ENCODE peak calls at places on chromosomes 1 and 21, in seven cellular contexts. One of them, this sample, is unnamed.

GRCh38 chr1:202242080-202242419 is 48.5 kb downstream of the LGR6 start:
- DNase-seq in iPS-NIHi11: no peak
- DNase-seq in non-pigmented ciliary epithelial cell: no peak
- DNase-seq in A549: no peak
- DNase-seq in nephron progenitor cell: no peak
- DNase-seq in hepatocyte: no peak
- DNase-seq in NCI-H82: no peak
- DNase-seq in this sample: no peak

GRCh38 chr1:17527036-17527914 is 12.2 kb upstream of the ARHGEF10L start:
- DNase-seq in NCI-H82: peak
- DNase-seq in iPS-NIHi11: no peak
- DNase-seq in A549: peak
- DNase-seq in hepatocyte: peak
- DNase-seq in nephron progenitor cell: no peak
- DNase-seq in non-pigmented ciliary epithelial cell: no peak
- DNase-seq in this sample: no peak

GRCh38 chr1:64186138-64186897 is 17.1 kb upstream of the UBE2U start:
- DNase-seq in NCI-H82: no peak
- DNase-seq in hepatocyte: no peak
- DNase-seq in iPS-NIHi11: no peak
- DNase-seq in non-pigmented ciliary epithelial cell: no peak
- DNase-seq in nephron progenitor cell: no peak
- DNase-seq in A549: no peak
- DNase-seq in this sample: no peak

GRCh38 chr1:161887724-161888287 is 121.7 kb downstream of the ATF6 start:
- DNase-seq in nephron progenitor cell: no peak
- DNase-seq in NCI-H82: no peak
- DNase-seq in A549: no peak
- DNase-seq in hepatocyte: no peak
- DNase-seq in iPS-NIHi11: no peak
- DNase-seq in non-pigmented ciliary epithelial cell: no peak
- DNase-seq in this sample: no peak

GRCh38 chr1:167465018-167465417 is 53.3 kb downstream of the CD247 start:
- DNase-seq in non-pigmented ciliary epithelial cell: no peak
- DNase-seq in hepatocyte: no peak
- DNase-seq in A549: no peak
- DNase-seq in iPS-NIHi11: no peak
- DNase-seq in nephron progenitor cell: no peak
- DNase-seq in NCI-H82: no peak
- DNase-seq in this sample: no peak

GRCh38 chr1:59041878-59042277 is 255.0 kb upstream of the FGGY start:
- DNase-seq in non-pigmented ciliary epithelial cell: no peak
- DNase-seq in NCI-H82: no peak
- DNase-seq in A549: no peak
- DNase-seq in iPS-NIHi11: no peak
- DNase-seq in hepatocyte: no peak
- DNase-seq in nephron progenitor cell: no peak
- DNase-seq in this sample: no peak

GRCh38 chr1:230327892-230328284 is 98.2 kb downstream of the PGBD5 start:
- DNase-seq in hepatocyte: no peak
- DNase-seq in nephron progenitor cell: no peak
- DNase-seq in NCI-H82: no peak
- DNase-seq in A549: peak
- DNase-seq in iPS-NIHi11: no peak
- DNase-seq in non-pigmented ciliary epithelial cell: no peak
- DNase-seq in this sample: no peak

GRCh38 chr1:218660678-218661053 is 315.5 kb downstream of the TGFB2 start:
- DNase-seq in A549: peak
- DNase-seq in iPS-NIHi11: no peak
- DNase-seq in nephron progenitor cell: no peak
- DNase-seq in hepatocyte: peak
- DNase-seq in non-pigmented ciliary epithelial cell: no peak
- DNase-seq in NCI-H82: no peak
- DNase-seq in this sample: no peak

GRCh38 chr21:39141502-39141901 is 41.7 kb downstream of the PSMG1 start:
- DNase-seq in A549: no peak
- DNase-seq in iPS-NIHi11: no peak
- DNase-seq in hepatocyte: no peak
- DNase-seq in non-pigmented ciliary epithelial cell: no peak
- DNase-seq in nephron progenitor cell: no peak
- DNase-seq in NCI-H82: peak
- DNase-seq in this sample: peak

GRCh38 chr1:17525996-17526686 is 13.4 kb upstream of the ARHGEF10L start:
- DNase-seq in iPS-NIHi11: no peak
- DNase-seq in A549: no peak
- DNase-seq in nephron progenitor cell: no peak
- DNase-seq in hepatocyte: no peak
- DNase-seq in non-pigmented ciliary epithelial cell: no peak
- DNase-seq in NCI-H82: no peak
- DNase-seq in this sample: no peak

GRCh38 chr1:21775542-21775899 is 7.4 kb downstream of the USP48 start:
- DNase-seq in non-pigmented ciliary epithelial cell: no peak
- DNase-seq in iPS-NIHi11: no peak
- DNase-seq in nephron progenitor cell: no peak
- DNase-seq in NCI-H82: no peak
- DNase-seq in hepatocyte: no peak
- DNase-seq in A549: no peak
- DNase-seq in this sample: no peak

GRCh38 chr1:33615546-33615945 is 143.1 kb downstream of the ZSCAN20 start:
- DNase-seq in hepatocyte: no peak
- DNase-seq in NCI-H82: no peak
- DNase-seq in iPS-NIHi11: no peak
- DNase-seq in non-pigmented ciliary epithelial cell: no peak
- DNase-seq in A549: no peak
- DNase-seq in nephron progenitor cell: no peak
- DNase-seq in this sample: no peak

GRCh38 chr1:230142608-230143209 is 75.7 kb downstream of the GALNT2 start:
- DNase-seq in iPS-NIHi11: no peak
- DNase-seq in non-pigmented ciliary epithelial cell: no peak
- DNase-seq in A549: no peak
- DNase-seq in nephron progenitor cell: no peak
- DNase-seq in NCI-H82: no peak
- DNase-seq in hepatocyte: no peak
- DNase-seq in this sample: no peak

GRCh38 chr1:243343970-243344749 is 88.3 kb downstream of the SDCCAG8 start:
- DNase-seq in non-pigmented ciliary epithelial cell: no peak
- DNase-seq in A549: peak
- DNase-seq in nephron progenitor cell: peak
- DNase-seq in hepatocyte: peak
- DNase-seq in NCI-H82: peak
- DNase-seq in iPS-NIHi11: peak
- DNase-seq in this sample: no peak

GRCh38 chr1:52706136-52706670 is 8.1 kb upstream of the COA7 start:
- DNase-seq in NCI-H82: no peak
- DNase-seq in iPS-NIHi11: no peak
- DNase-seq in hepatocyte: no peak
- DNase-seq in non-pigmented ciliary epithelial cell: no peak
- DNase-seq in A549: no peak
- DNase-seq in nephron progenitor cell: no peak
- DNase-seq in this sample: no peak

GRCh38 chr1:32249831-32250525 is 1.1 kb upstream of the LCK start:
- DNase-seq in hepatocyte: peak
- DNase-seq in A549: no peak
- DNase-seq in iPS-NIHi11: peak
- DNase-seq in non-pigmented ciliary epithelial cell: no peak
- DNase-seq in nephron progenitor cell: peak
- DNase-seq in NCI-H82: no peak
- DNase-seq in this sample: no peak

GRCh38 chr1:98403981-98404380 is 257.5 kb upstream of the SNX7 start:
- DNase-seq in iPS-NIHi11: no peak
- DNase-seq in non-pigmented ciliary epithelial cell: no peak
- DNase-seq in A549: no peak
- DNase-seq in NCI-H82: no peak
- DNase-seq in nephron progenitor cell: no peak
- DNase-seq in hepatocyte: no peak
- DNase-seq in this sample: no peak

GRCh38 chr21:38712076-38712475 is 93.7 kb upstream of the ETS2 start:
- DNase-seq in non-pigmented ciliary epithelial cell: no peak
- DNase-seq in iPS-NIHi11: peak
- DNase-seq in hepatocyte: peak
- DNase-seq in A549: peak
- DNase-seq in nephron progenitor cell: peak
- DNase-seq in NCI-H82: peak
- DNase-seq in this sample: no peak

GRCh38 chr1:226979115-226979516 is 39.0 kb downstream of the COQ8A start:
- DNase-seq in hepatocyte: no peak
- DNase-seq in A549: no peak
- DNase-seq in NCI-H82: no peak
- DNase-seq in iPS-NIHi11: no peak
- DNase-seq in non-pigmented ciliary epithelial cell: no peak
- DNase-seq in nephron progenitor cell: no peak
- DNase-seq in this sample: peak

GRCh38 chr1:183030053-183030452 is 6.8 kb downstream of the LAMC1 start:
- DNase-seq in hepatocyte: peak
- DNase-seq in iPS-NIHi11: no peak
- DNase-seq in non-pigmented ciliary epithelial cell: no peak
- DNase-seq in NCI-H82: no peak
- DNase-seq in nephron progenitor cell: no peak
- DNase-seq in A549: peak
- DNase-seq in this sample: no peak

GRCh38 chr1:61752921-61753389 is 10.7 kb downstream of the PATJ start:
- DNase-seq in A549: no peak
- DNase-seq in nephron progenitor cell: no peak
- DNase-seq in non-pigmented ciliary epithelial cell: no peak
- DNase-seq in hepatocyte: no peak
- DNase-seq in iPS-NIHi11: no peak
- DNase-seq in NCI-H82: no peak
- DNase-seq in this sample: no peak

GRCh38 chr21:46604975-46605758 is at the start of gene S100B:
- DNase-seq in iPS-NIHi11: peak
- DNase-seq in hepatocyte: no peak
- DNase-seq in NCI-H82: no peak
- DNase-seq in A549: no peak
- DNase-seq in nephron progenitor cell: no peak
- DNase-seq in non-pigmented ciliary epithelial cell: no peak
- DNase-seq in this sample: no peak

GRCh38 chr21:45222001-45222400 is 65.7 kb downstream of the POFUT2 start:
- DNase-seq in A549: no peak
- DNase-seq in non-pigmented ciliary epithelial cell: no peak
- DNase-seq in iPS-NIHi11: no peak
- DNase-seq in nephron progenitor cell: no peak
- DNase-seq in NCI-H82: no peak
- DNase-seq in hepatocyte: no peak
- DNase-seq in this sample: peak

GRCh38 chr21:16605588-16605987 is 875.8 kb downstream of the USP25 start:
- DNase-seq in hepatocyte: no peak
- DNase-seq in iPS-NIHi11: no peak
- DNase-seq in non-pigmented ciliary epithelial cell: no peak
- DNase-seq in nephron progenitor cell: no peak
- DNase-seq in A549: no peak
- DNase-seq in NCI-H82: no peak
- DNase-seq in this sample: no peak

GRCh38 chr1:89953072-89953626 is 41.8 kb upstream of the ZNF326 start:
- DNase-seq in iPS-NIHi11: peak
- DNase-seq in nephron progenitor cell: peak
- DNase-seq in NCI-H82: peak
- DNase-seq in hepatocyte: peak
- DNase-seq in non-pigmented ciliary epithelial cell: peak
- DNase-seq in A549: peak
- DNase-seq in this sample: no peak

GRCh38 chr1:67652800-67653199 is 32.2 kb upstream of the GADD45A start:
- DNase-seq in non-pigmented ciliary epithelial cell: peak
- DNase-seq in nephron progenitor cell: no peak
- DNase-seq in NCI-H82: no peak
- DNase-seq in iPS-NIHi11: no peak
- DNase-seq in A549: peak
- DNase-seq in hepatocyte: no peak
- DNase-seq in this sample: no peak

GRCh38 chr1:15005116-15005515 is 148.4 kb upstream of the TMEM51 start:
- DNase-seq in hepatocyte: no peak
- DNase-seq in A549: no peak
- DNase-seq in NCI-H82: no peak
- DNase-seq in nephron progenitor cell: no peak
- DNase-seq in iPS-NIHi11: no peak
- DNase-seq in non-pigmented ciliary epithelial cell: no peak
- DNase-seq in this sample: no peak